ENCODE peak calls at places on chromosome 18, in four cellular contexts. T is CD4-positive, alpha-beta memory T cell; Z is heart left ventricle; F is cardiac muscle cell. E is an unnamed sample.

GRCh38 chr18:24488824-24489493 is 28.5 kb downstream of the HRH4 start:
- DNase-seq in T (peak; percentile 29), Z (no peak), F (peak; percentile 57), E (peak; percentile 11)

GRCh38 chr18:8272254-8272653 is 337.0 kb upstream of the RAB12 start:
- DNase-seq in T (no peak), Z (no peak), F (no peak), E (no peak)

GRCh38 chr18:49238433-49239042 is 221.9 kb downstream of the DYM start:
- DNase-seq in T (no peak), Z (no peak), F (peak; percentile 56), E (peak; percentile 21)

GRCh38 chr18:46917808-46918600 is 602 bp downstream of the KATNAL2 start:
- DNase-seq in T (no peak), Z (peak; percentile 38), F (peak; percentile 32), E (no peak)

GRCh38 chr18:49907346-49907929 is 94.1 kb upstream of the ACAA2 start:
- DNase-seq in T (no peak), Z (no peak), F (peak; percentile 80), E (no peak)

GRCh38 chr18:13112982-13113381 is 105.6 kb upstream of the LDLRAD4 start:
- DNase-seq in T (no peak), Z (peak; percentile 83), F (peak; percentile 72), E (no peak)

GRCh38 chr18:11982981-11983380 is 1.7 kb downstream of the IMPA2 start:
- DNase-seq in T (no peak), Z (no peak), F (no peak), E (no peak)

GRCh38 chr18:56995579-56996194 is 151.2 kb upstream of the BOD1L2 start:
- DNase-seq in T (no peak), Z (no peak), F (no peak), E (no peak)

GRCh38 chr18:72704202-72704601 is 160.1 kb upstream of the CBLN2 start:
- DNase-seq in T (no peak), Z (no peak), F (no peak), E (no peak)

GRCh38 chr18:63266888-63267790 is 52.4 kb downstream of the BCL2 start:
- DNase-seq in T (peak; percentile 14), Z (no peak), F (no peak), E (no peak)

GRCh38 chr18:27735117-27735516 is 441.8 kb downstream of the CDH2 start:
- DNase-seq in T (no peak), Z (no peak), F (no peak), E (no peak)

GRCh38 chr18:31633416-31634330 is 42.0 kb downstream of the TTR start:
- DNase-seq in T (no peak), Z (no peak), F (no peak), E (no peak)

GRCh38 chr18:78092901-78093300 is 843.3 kb downstream of the GALR1 start:
- DNase-seq in T (no peak), Z (no peak), F (no peak), E (no peak)

GRCh38 chr18:54251606-54252400 is 17.5 kb upstream of the POLI start:
- DNase-seq in T (no peak), Z (no peak), F (no peak), E (no peak)

GRCh38 chr18:46723856-46724415 is 32.9 kb downstream of the ST8SIA5 start:
- DNase-seq in T (no peak), Z (no peak), F (no peak), E (no peak)

GRCh38 chr18:42339324-42339723 is 384.3 kb downstream of the PIK3C3 start:
- DNase-seq in T (no peak), Z (no peak), F (no peak), E (no peak)

GRCh38 chr18:42340423-42341009 is 385.5 kb downstream of the PIK3C3 start:
- DNase-seq in T (no peak), Z (no peak), F (no peak), E (no peak)

GRCh38 chr18:42338683-42339082 is 383.6 kb downstream of the PIK3C3 start:
- DNase-seq in T (no peak), Z (no peak), F (no peak), E (no peak)

GRCh38 chr18:42336139-42336538 is 381.1 kb downstream of the PIK3C3 start:
- DNase-seq in T (no peak), Z (no peak), F (no peak), E (no peak)

DNA sequence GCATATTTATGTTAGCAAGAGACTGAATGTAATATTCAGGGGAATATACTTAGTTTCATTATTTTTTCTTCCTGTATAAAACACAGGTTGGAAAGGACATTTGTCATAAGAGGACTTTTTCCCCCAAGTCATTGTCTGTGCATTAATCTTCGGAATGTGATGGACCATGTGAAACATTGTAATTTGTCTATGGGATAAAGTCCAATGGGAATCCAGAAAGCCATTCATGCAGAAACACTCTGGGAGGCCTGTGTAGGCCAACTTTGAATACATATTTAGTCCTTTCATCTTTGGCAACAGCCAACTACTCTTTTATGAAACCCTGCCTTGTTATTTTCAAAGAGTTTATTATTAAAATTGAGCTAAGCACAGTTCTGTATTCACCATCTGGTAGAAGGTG is 386.4 kb downstream of the PIK3C3 start:
- DNase-seq in T (no peak), Z (no peak), F (no peak), E (no peak)
- H3K4me3 ChIP-seq in T (no peak overlapping the region), Z (no peak overlapping the region), F (no peak overlapping the region), E (no peak overlapping the region)

GRCh38 chr18:70291295-70291574 is 2.4 kb downstream of the SOCS6 start:
- DNase-seq in T (no peak), Z (no peak), F (no peak), E (no peak)
- H3K4me3 ChIP-seq in T (no peak overlapping the region), Z (peak overlapping the region; percentile 76), F (no peak overlapping the region), E (no peak overlapping the region)

GRCh38 chr18:64410685-64411084 is 261.8 kb upstream of the LINC00305 start:
- DNase-seq in T (no peak), Z (no peak), F (no peak), E (no peak)

GRCh38 chr18:64405161-64405560 is 256.3 kb upstream of the LINC00305 start:
- DNase-seq in T (no peak), Z (no peak), F (peak; percentile 1), E (no peak)

GRCh38 chr18:64407606-64408005 is 258.7 kb upstream of the LINC00305 start:
- DNase-seq in T (no peak), Z (no peak), F (no peak), E (no peak)

GRCh38 chr18:64403784-64404498 is 255.1 kb upstream of the LINC00305 start:
- DNase-seq in T (no peak), Z (no peak), F (no peak), E (no peak)

DNA sequence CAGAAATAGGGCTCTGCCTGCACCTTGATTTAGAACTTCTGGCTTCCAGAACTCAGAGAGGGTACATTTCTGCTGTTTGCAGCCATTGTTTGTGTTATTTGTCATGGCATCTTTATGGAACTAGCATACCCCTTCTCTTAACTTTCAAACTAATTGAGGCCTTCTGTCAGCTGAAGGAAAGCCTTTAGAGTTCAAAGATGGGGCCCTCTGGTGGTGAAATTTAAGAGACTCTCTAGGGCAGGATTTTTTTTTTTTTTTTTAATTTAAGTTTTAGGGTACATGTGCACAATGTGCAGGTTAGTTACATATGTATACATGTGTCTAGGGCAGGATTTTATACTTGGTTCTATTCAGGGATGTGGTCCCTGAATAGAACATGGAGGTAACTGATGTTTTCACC is 260.6 kb upstream of the LINC00305 start:
- DNase-seq in T (no peak), Z (no peak), F (peak; percentile 1), E (peak; percentile 12)
- H3K4me3 ChIP-seq in T (no peak overlapping the region), Z (no peak overlapping the region), F (no peak overlapping the region), E (no peak overlapping the region)

GRCh38 chr18:3252843-3253242 is 5.2 kb downstream of the MYL12A start:
- DNase-seq in T (no peak), Z (no peak), F (no peak), E (no peak)

GRCh38 chr18:3254725-3255124 is 7.1 kb downstream of the MYL12A start:
- DNase-seq in T (no peak), Z (no peak), F (no peak), E (no peak)

GRCh38 chr18:3250237-3251107 is 2.9 kb downstream of the MYL12A start:
- DNase-seq in T (no peak), Z (no peak), F (peak; percentile 84), E (no peak)

GRCh38 chr18:3251249-3251962 is 3.8 kb downstream of the MYL12A start:
- DNase-seq in T (no peak), Z (no peak), F (no peak), E (no peak)

DNA sequence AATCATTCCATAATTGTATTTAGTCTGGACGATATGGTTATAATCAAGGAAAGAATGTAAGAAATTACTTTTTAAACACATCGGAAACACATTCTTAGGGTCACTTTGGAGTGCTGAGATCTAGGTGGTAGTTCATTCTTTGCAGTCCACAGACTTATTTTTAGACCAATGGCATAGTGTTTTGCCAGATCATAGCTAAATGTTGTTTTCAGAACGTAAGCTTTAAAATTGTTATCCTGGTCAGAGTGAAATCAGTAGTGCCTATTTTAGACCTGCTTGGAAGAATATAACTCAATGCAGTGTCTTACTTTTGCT is 4.3 kb downstream of the MYL12A start:
- DNase-seq in T (no peak), Z (no peak), F (no peak), E (no peak)
- H3K4me3 ChIP-seq in T (peak overlapping the region; percentile 23), Z (peak overlapping the region; percentile 53), F (no peak overlapping the region), E (no peak overlapping the region)

GRCh38 chr18:79485788-79486355 is 90.1 kb downstream of the NFATC1 start:
- DNase-seq in T (no peak), Z (no peak), F (peak; percentile 88), E (no peak)

GRCh38 chr18:79487198-79488165 is 91.8 kb downstream of the NFATC1 start:
- DNase-seq in T (no peak), Z (no peak), F (no peak), E (no peak)

GRCh38 chr18:79486356-79487197 is 90.8 kb downstream of the NFATC1 start:
- DNase-seq in T (no peak), Z (no peak), F (no peak), E (no peak)

GRCh38 chr18:79483971-79484491 is 88.3 kb downstream of the NFATC1 start:
- DNase-seq in T (no peak), Z (no peak), F (no peak), E (no peak)

GRCh38 chr18:79484661-79485621 is 89.2 kb downstream of the NFATC1 start:
- DNase-seq in T (no peak), Z (peak; percentile 48), F (peak; percentile 98), E (no peak)
- H3K4me3 ChIP-seq in T (no peak overlapping the region), Z (peak overlapping the region; percentile 33), F (no peak overlapping the region), E (no peak overlapping the region)

DNA sequence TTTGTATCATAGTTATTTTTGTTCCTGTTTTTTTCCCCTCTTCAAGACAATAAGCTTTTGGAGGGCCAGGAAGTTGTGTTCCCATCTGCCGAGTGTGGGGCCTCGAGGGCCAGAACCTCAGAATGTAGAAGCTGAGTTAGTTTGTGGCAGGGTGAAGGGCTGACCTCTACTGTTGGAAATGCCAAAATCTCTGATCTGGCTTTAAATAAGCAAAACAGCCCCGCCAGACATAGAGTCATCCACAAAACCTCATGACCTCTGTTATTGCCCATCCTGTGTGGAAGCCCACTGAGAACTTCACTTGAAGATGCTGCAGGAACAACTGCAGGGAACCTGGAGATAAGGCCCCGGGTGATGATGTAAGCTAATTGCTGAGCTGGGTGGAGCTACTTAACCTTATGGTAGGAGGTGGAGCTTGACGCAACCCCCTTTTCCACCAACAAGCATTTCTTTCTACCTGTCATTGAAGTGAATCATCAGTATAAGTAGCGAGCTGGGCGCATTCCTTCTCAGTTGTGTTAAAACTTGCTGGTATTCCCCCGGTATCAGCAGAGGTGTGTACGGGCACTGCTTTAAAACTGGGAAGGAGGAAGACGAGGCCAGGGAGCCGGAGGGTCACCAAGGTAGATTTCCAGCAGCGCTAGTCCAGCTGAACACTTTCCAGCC is 177.2 kb downstream of the NEDD4L start:
- DNase-seq in T (no peak), Z (no peak), F (peak; percentile 39), E (no peak)
- H3K4me3 ChIP-seq in T (no peak overlapping the region), Z (no peak overlapping the region), F (no peak overlapping the region), E (no peak overlapping the region)

GRCh38 chr18:76386886-76387285 is 108.2 kb downstream of the ZNF516 start:
- DNase-seq in T (no peak), Z (no peak), F (no peak), E (peak; percentile 46)
- H3K4me3 ChIP-seq in T (no peak overlapping the region), Z (no peak overlapping the region), F (no peak overlapping the region), E (no peak overlapping the region)